ENCODE peak calls at places on chromosomes 12 and 14, in six cellular contexts. One of them, this sample, is unnamed.

GRCh38 chr12:19978193-19978592 is 390.1 kb upstream of the PDE3A start:
- DNase-seq in activated CD4-positive, alpha-beta memory T cell treated with anti-CD3 and anti-CD28 coated beads for 36 hours: no peak
- DNase-seq in AML-193: no peak
- DNase-seq in midbrain: no peak
- DNase-seq in WTC11: no peak
- DNase-seq in HT-29: no peak
- DNase-seq in this sample: no peak

GRCh38 chr12:27186240-27186839 is 57.7 kb upstream of the STK38L start:
- DNase-seq in midbrain: no peak
- DNase-seq in activated CD4-positive, alpha-beta memory T cell treated with anti-CD3 and anti-CD28 coated beads for 36 hours: no peak
- DNase-seq in WTC11: no peak
- DNase-seq in HT-29: no peak
- DNase-seq in AML-193: no peak
- DNase-seq in this sample: no peak

GRCh38 chr12:54009171-54010052 is 627 bp downstream of the HOXC8 start:
- DNase-seq in WTC11: no peak
- DNase-seq in activated CD4-positive, alpha-beta memory T cell treated with anti-CD3 and anti-CD28 coated beads for 36 hours: peak
- DNase-seq in midbrain: no peak
- DNase-seq in AML-193: no peak
- DNase-seq in HT-29: no peak
- DNase-seq in this sample: peak

GRCh38 chr12:13880613-13881012 is 100.8 kb downstream of the GRIN2B start:
- DNase-seq in midbrain: no peak
- DNase-seq in WTC11: no peak
- DNase-seq in activated CD4-positive, alpha-beta memory T cell treated with anti-CD3 and anti-CD28 coated beads for 36 hours: no peak
- DNase-seq in HT-29: no peak
- DNase-seq in AML-193: no peak
- DNase-seq in this sample: no peak

GRCh38 chr12:111454311-111454710 is 48.6 kb downstream of the SH2B3 start:
- DNase-seq in HT-29: no peak
- DNase-seq in activated CD4-positive, alpha-beta memory T cell treated with anti-CD3 and anti-CD28 coated beads for 36 hours: no peak
- DNase-seq in WTC11: no peak
- DNase-seq in midbrain: no peak
- DNase-seq in AML-193: no peak
- DNase-seq in this sample: no peak

GRCh38 chr14:54642950-54643695 is 76.2 kb downstream of the SAMD4A start:
- DNase-seq in WTC11: no peak
- DNase-seq in HT-29: peak
- DNase-seq in activated CD4-positive, alpha-beta memory T cell treated with anti-CD3 and anti-CD28 coated beads for 36 hours: no peak
- DNase-seq in midbrain: no peak
- DNase-seq in AML-193: no peak
- DNase-seq in this sample: peak

GRCh38 chr12:105798249-105798835 is 340.4 kb downstream of the NUAK1 start:
- DNase-seq in HT-29: no peak
- DNase-seq in AML-193: no peak
- DNase-seq in WTC11: no peak
- DNase-seq in midbrain: no peak
- DNase-seq in activated CD4-positive, alpha-beta memory T cell treated with anti-CD3 and anti-CD28 coated beads for 36 hours: no peak
- DNase-seq in this sample: no peak

GRCh38 chr12:53626702-53627169 is 554 bp upstream of the ATF7 start:
- DNase-seq in AML-193: no peak
- DNase-seq in activated CD4-positive, alpha-beta memory T cell treated with anti-CD3 and anti-CD28 coated beads for 36 hours: no peak
- DNase-seq in HT-29: no peak
- DNase-seq in midbrain: no peak
- DNase-seq in WTC11: no peak
- DNase-seq in this sample: no peak

GRCh38 chr14:52044791-52045522 is 23.9 kb downstream of the NID2 start:
- DNase-seq in HT-29: no peak
- DNase-seq in WTC11: no peak
- DNase-seq in AML-193: no peak
- DNase-seq in activated CD4-positive, alpha-beta memory T cell treated with anti-CD3 and anti-CD28 coated beads for 36 hours: peak
- DNase-seq in midbrain: no peak
- DNase-seq in this sample: no peak

GRCh38 chr14:22898302-22898894 is 15.4 kb downstream of the REM2 start:
- DNase-seq in midbrain: no peak
- DNase-seq in activated CD4-positive, alpha-beta memory T cell treated with anti-CD3 and anti-CD28 coated beads for 36 hours: peak
- DNase-seq in HT-29: no peak
- DNase-seq in WTC11: no peak
- DNase-seq in AML-193: no peak
- DNase-seq in this sample: no peak